ENCODE peak calls at places on chromosomes 2 and 18, in six cellular contexts. R is CD8-positive, alpha-beta memory T cell; N is MM.1S; D is cardiac fibroblast; J is fibroblast of pulmonary artery; S is H7. B is an unnamed sample.

GRCh38 chr18:49691177-49691608 is 122.1 kb downstream of the ACAA2 start:
- DNase-seq in S (no peak), D (peak), J (peak), N (no peak), R (no peak), B (no peak)

GRCh38 chr2:241689306-241689705 is 2.7 kb upstream of the DTYMK start:
- DNase-seq in S (no peak), J (no peak), N (no peak), D (no peak), R (peak), B (no peak)

GRCh38 chr2:195648780-195649179 is 8.2 kb upstream of the SLC39A10 start:
- DNase-seq in N (no peak), D (no peak), J (no peak), R (peak), S (no peak), B (no peak)

GRCh38 chr2:5391361-5391760 is 300.8 kb upstream of the SOX11 start:
- DNase-seq in S (no peak), R (no peak), D (no peak), J (no peak), N (no peak), B (peak)

GRCh38 chr2:159091381-159091780 is 122.9 kb downstream of the TANC1 start:
- DNase-seq in J (peak), R (no peak), S (no peak), D (peak), N (no peak), B (no peak)

GRCh38 chr2:223056656-223057418 is 4.8 kb downstream of the KCNE4 start:
- DNase-seq in J (no peak), N (no peak), R (no peak), S (no peak), D (peak), B (no peak)

GRCh38 chr2:23588106-23588505 is 203.1 kb downstream of the KLHL29 start:
- DNase-seq in N (no peak), S (peak), R (no peak), D (no peak), J (no peak), B (no peak)

GRCh38 chr2:46335966-46336436 is 38.8 kb downstream of the EPAS1 start:
- DNase-seq in R (no peak), S (no peak), J (no peak), N (no peak), D (no peak), B (peak)

GRCh38 chr18:46220116-46220515 is 115.9 kb downstream of the HAUS1 start:
- DNase-seq in S (no peak), R (no peak), N (no peak), J (peak), D (peak), B (no peak)

GRCh38 chr2:48888096-48888495 is 132.6 kb upstream of the LHCGR start:
- DNase-seq in S (peak), J (no peak), R (no peak), N (no peak), D (no peak), B (no peak)

GRCh38 chr2:38747819-38748218 is 3.3 kb downstream of the SRSF7 start:
- DNase-seq in N (no peak), J (no peak), D (no peak), R (no peak), S (no peak), B (no peak)

GRCh38 chr2:38039511-38039910 is 36.4 kb downstream of the CYP1B1 start:
- DNase-seq in S (no peak), J (no peak), N (no peak), D (no peak), R (no peak), B (no peak)

GRCh38 chr18:77249583-77250500 is at the start of gene GALR1:
- DNase-seq in N (no peak), D (peak), R (no peak), S (peak), J (no peak), B (no peak)

GRCh38 chr18:33871363-33872025 is 293.5 kb downstream of the ASXL3 start:
- DNase-seq in J (no peak), R (no peak), D (no peak), N (no peak), S (no peak), B (no peak)

GRCh38 chr2:95314964-95315611 is 17.9 kb downstream of the KCNIP3 start:
- DNase-seq in N (peak), R (no peak), D (peak), S (peak), J (peak), B (peak)

GRCh38 chr2:62147610-62148301 is 48.2 kb upstream of the B3GNT2 start:
- DNase-seq in J (peak), N (no peak), R (no peak), D (peak), S (no peak), B (no peak)

GRCh38 chr2:52558265-52558664 is 1209.3 kb upstream of the CHAC2 start:
- DNase-seq in N (no peak), J (no peak), R (no peak), S (no peak), D (no peak), B (no peak)

GRCh38 chr2:81583311-81584108 is 1279.0 kb upstream of the LRRTM1 start:
- DNase-seq in J (no peak), R (no peak), S (no peak), D (no peak), N (no peak), B (no peak)

GRCh38 chr2:5111581-5111980 is 580.6 kb upstream of the SOX11 start:
- DNase-seq in S (no peak), N (no peak), D (no peak), R (no peak), J (no peak), B (no peak)

GRCh38 chr2:132830321-132830720 is 160.3 kb upstream of the LYPD1 start:
- DNase-seq in N (no peak), R (no peak), D (no peak), J (no peak), S (no peak), B (no peak)

GRCh38 chr2:217899231-217900009 is 103.4 kb downstream of the TNS1 start:
- DNase-seq in S (peak), J (peak), R (no peak), N (peak), D (peak), B (peak)

GRCh38 chr2:237501892-237502513 is 15.0 kb downstream of the MLPH start:
- DNase-seq in D (no peak), R (no peak), N (no peak), J (no peak), S (no peak), B (no peak)

GRCh38 chr18:2847341-2848144 is 737 bp downstream of the EMILIN2 start:
- DNase-seq in J (peak), R (no peak), D (peak), N (no peak), S (peak), B (no peak)

GRCh38 chr2:19111297-19111696 is 247.1 kb downstream of the OSR1 start:
- DNase-seq in J (no peak), R (no peak), D (no peak), N (no peak), S (no peak), B (no peak)

GRCh38 chr2:207260021-207260420 is 94.3 kb upstream of the KLF7 start:
- DNase-seq in J (no peak), N (no peak), R (no peak), S (no peak), D (no peak), B (no peak)

GRCh38 chr2:77642339-77642738 is 120.2 kb upstream of the LRRTM4 start:
- DNase-seq in D (no peak), R (no peak), J (no peak), S (no peak), N (no peak), B (no peak)

GRCh38 chr2:156435725-156436476 is at the start of gene GPD2:
- DNase-seq in S (peak), D (peak), N (peak), R (peak), J (peak), B (peak)

GRCh38 chr2:88190808-88191721 is 20.9 kb downstream of the THNSL2 start:
- DNase-seq in N (peak), S (peak), J (peak), D (peak), R (no peak), B (peak)

GRCh38 chr2:5696741-5697521 is 4.7 kb downstream of the SOX11 start:
- DNase-seq in N (peak), R (no peak), D (peak), S (peak), J (peak), B (no peak)

GRCh38 chr18:3688682-3689081 is 238.7 kb downstream of the TGIF1 start:
- DNase-seq in D (peak), J (peak), S (no peak), N (no peak), R (no peak), B (no peak)

GRCh38 chr2:218392459-218392858 is 7.2 kb upstream of the CTDSP1 start:
- DNase-seq in N (no peak), D (no peak), S (no peak), R (no peak), J (no peak), B (no peak)

GRCh38 chr2:120823551-120823950 is 87.9 kb downstream of the GLI2 start:
- DNase-seq in S (no peak), R (no peak), J (no peak), D (no peak), N (no peak), B (no peak)

GRCh38 chr2:30761226-30761625 is 46.0 kb downstream of the CAPN13 start:
- DNase-seq in D (no peak), S (no peak), N (no peak), J (no peak), R (no peak), B (no peak)

GRCh38 chr2:220678943-220679342 is 893.2 kb downstream of the EPHA4 start:
- DNase-seq in S (no peak), R (no peak), D (no peak), J (no peak), N (no peak), B (no peak)

GRCh38 chr2:15593327-15593705 is 1.6 kb downstream of the DDX1 start:
- DNase-seq in D (no peak), J (no peak), R (no peak), S (no peak), N (no peak), B (no peak)

GRCh38 chr2:178227187-178227586 is 32.9 kb downstream of the OSBPL6 start:
- DNase-seq in J (peak), S (no peak), R (no peak), N (no peak), D (no peak), B (no peak)

GRCh38 chr2:108169982-108170625 is 69.7 kb upstream of the SULT1C3 start:
- DNase-seq in D (peak), R (no peak), N (peak), S (no peak), J (peak), B (no peak)

GRCh38 chr2:230913406-230913805 is 11.6 kb downstream of the GPR55 start:
- DNase-seq in J (peak), D (peak), S (peak), R (peak), N (peak), B (peak)

GRCh38 chr18:79058007-79058406 is 11.2 kb upstream of the ATP9B start:
- DNase-seq in S (no peak), N (no peak), R (no peak), J (no peak), D (no peak), B (no peak)
- H3K4me3 ChIP-seq in S (no peak), N (no peak), R (no peak), J (no peak), D (no peak), B (no peak)

GRCh38 chr18:69401475-69402218 is 959 bp downstream of the DOK6 start:
- DNase-seq in R (no peak), D (peak), J (peak), N (no peak), S (peak), B (no peak)

GRCh38 chr18:69399253-69399652 is 1.4 kb upstream of the DOK6 start:
- DNase-seq in J (no peak), S (peak), R (no peak), D (no peak), N (no peak), B (no peak)

GRCh38 chr18:69400253-69400975 is at the start of gene DOK6:
- DNase-seq in N (no peak), S (peak), J (peak), D (peak), R (no peak), B (peak)

GRCh38 chr18:69402219-69402989 is 1.7 kb downstream of the DOK6 start:
- DNase-seq in D (no peak), R (no peak), N (no peak), J (no peak), S (peak), B (no peak)

DNA sequence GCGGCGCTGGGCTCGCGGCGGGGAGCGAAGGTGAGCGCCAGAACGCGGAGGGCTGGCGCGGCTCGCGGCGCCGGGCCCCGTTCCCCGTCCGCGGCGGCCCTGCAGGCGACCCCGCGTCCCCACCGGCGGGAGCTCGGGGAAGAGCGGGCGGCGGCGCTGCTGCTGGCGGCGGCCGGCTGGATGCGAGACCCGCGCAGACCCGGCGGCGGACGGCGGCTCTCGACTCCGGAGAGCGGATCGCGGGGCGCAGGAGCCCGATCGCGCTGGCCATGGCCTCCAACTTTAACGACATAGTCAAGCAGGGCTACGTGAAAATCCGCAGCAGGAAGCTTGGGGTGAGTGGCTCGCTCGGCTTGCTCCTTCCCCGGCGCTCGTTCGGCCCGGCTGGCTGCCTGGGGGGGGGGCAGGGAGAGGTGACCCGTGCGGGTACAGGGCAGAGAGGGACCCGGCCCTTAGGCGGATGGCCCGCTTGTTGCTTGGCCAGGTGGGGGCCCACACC is 337 bp downstream of the DOK6 start:
- DNase-seq in R (no peak), N (no peak), S (peak), D (peak), J (peak), B (no peak)
- H3K4me3 ChIP-seq in R (no peak), N (peak), S (peak), D (peak), J (peak), B (no peak)

DNA sequence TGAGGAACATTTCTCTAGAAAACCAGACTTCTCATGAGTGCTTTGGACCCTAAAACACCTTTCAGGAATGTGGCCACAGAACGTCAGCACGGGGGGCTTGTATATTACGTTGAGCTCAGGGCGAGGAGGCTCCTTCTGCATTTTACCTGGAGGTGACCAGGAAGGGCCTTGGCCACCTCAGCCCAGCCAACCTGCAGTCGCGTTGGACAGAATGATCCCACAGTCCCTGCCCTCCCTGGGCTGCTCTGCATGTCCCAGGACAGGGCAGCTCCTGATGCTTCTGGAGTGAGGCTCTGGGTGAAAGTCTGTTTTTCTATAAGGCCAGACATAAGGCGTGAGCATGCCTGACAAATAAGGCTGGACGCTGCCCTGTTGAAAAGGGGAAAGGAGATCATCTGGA is 121.9 kb downstream of the NDUFA10 start:
- DNase-seq in S (peak), D (no peak), R (no peak), J (no peak), N (no peak), B (no peak)
- H3K4me3 ChIP-seq in S (no peak), D (no peak), R (no peak), J (no peak), N (no peak), B (no peak)

GRCh38 chr2:112692914-112693313 is 27.9 kb upstream of the NT5DC4 start:
- DNase-seq in J (no peak), S (no peak), R (no peak), D (no peak), N (no peak), B (no peak)
- H3K4me3 ChIP-seq in J (no peak), S (no peak), R (no peak), D (no peak), N (no peak), B (no peak)